ENCODE peak calls at places on chromosomes 13 and 19, in ten cellular contexts. One of them, this sample, is unnamed.

GRCh38 chr13:27362064-27362751 is 62.2 kb upstream of the GTF3A start:
- DNase-seq in T-helper 17 cell: peak
- DNase-seq in NCI-H510A treated with DMSO at 0.1 percent for 48 hours: peak
- DNase-seq in fibroblast of pulmonary artery: peak
- DNase-seq in NCI-H774: peak
- DNase-seq in EH: peak
- DNase-seq in activated naive CD4-positive, alpha-beta T cell treated with anti-CD3 and anti-CD28 coated beads for 36 hours: peak
- DNase-seq in GM03348: peak
- DNase-seq in tibial nerve: peak
- DNase-seq in small intestine: peak
- DNase-seq in this sample: peak

GRCh38 chr13:39783051-39783450 is 127.6 kb downstream of the COG6 start:
- DNase-seq in activated naive CD4-positive, alpha-beta T cell treated with anti-CD3 and anti-CD28 coated beads for 36 hours: no peak
- DNase-seq in NCI-H510A treated with DMSO at 0.1 percent for 48 hours: no peak
- DNase-seq in EH: no peak
- DNase-seq in tibial nerve: no peak
- DNase-seq in T-helper 17 cell: no peak
- DNase-seq in small intestine: no peak
- DNase-seq in NCI-H774: no peak
- DNase-seq in fibroblast of pulmonary artery: peak
- DNase-seq in GM03348: no peak
- DNase-seq in this sample: no peak

GRCh38 chr19:6576869-6577281 is 14.1 kb downstream of the CD70 start:
- DNase-seq in tibial nerve: no peak
- DNase-seq in activated naive CD4-positive, alpha-beta T cell treated with anti-CD3 and anti-CD28 coated beads for 36 hours: no peak
- DNase-seq in NCI-H510A treated with DMSO at 0.1 percent for 48 hours: no peak
- DNase-seq in NCI-H774: no peak
- DNase-seq in EH: no peak
- DNase-seq in GM03348: no peak
- DNase-seq in T-helper 17 cell: no peak
- DNase-seq in fibroblast of pulmonary artery: no peak
- DNase-seq in small intestine: no peak
- DNase-seq in this sample: peak

GRCh38 chr19:3683866-3684816 is 16.1 kb downstream of the PIP5K1C start:
- DNase-seq in tibial nerve: no peak
- DNase-seq in T-helper 17 cell: no peak
- DNase-seq in EH: peak
- DNase-seq in GM03348: no peak
- DNase-seq in fibroblast of pulmonary artery: peak
- DNase-seq in NCI-H510A treated with DMSO at 0.1 percent for 48 hours: no peak
- DNase-seq in activated naive CD4-positive, alpha-beta T cell treated with anti-CD3 and anti-CD28 coated beads for 36 hours: no peak
- DNase-seq in NCI-H774: no peak
- DNase-seq in small intestine: no peak
- DNase-seq in this sample: no peak

GRCh38 chr13:33771296-33771695 is 46.7 kb upstream of the RFC3 start:
- DNase-seq in tibial nerve: no peak
- DNase-seq in activated naive CD4-positive, alpha-beta T cell treated with anti-CD3 and anti-CD28 coated beads for 36 hours: no peak
- DNase-seq in small intestine: no peak
- DNase-seq in NCI-H774: no peak
- DNase-seq in EH: no peak
- DNase-seq in NCI-H510A treated with DMSO at 0.1 percent for 48 hours: no peak
- DNase-seq in fibroblast of pulmonary artery: no peak
- DNase-seq in GM03348: no peak
- DNase-seq in T-helper 17 cell: no peak
- DNase-seq in this sample: no peak

GRCh38 chr19:45154064-45154827 is 6.5 kb downstream of the NKPD1 start:
- DNase-seq in tibial nerve: no peak
- DNase-seq in small intestine: peak
- DNase-seq in T-helper 17 cell: no peak
- DNase-seq in NCI-H774: no peak
- DNase-seq in fibroblast of pulmonary artery: peak
- DNase-seq in activated naive CD4-positive, alpha-beta T cell treated with anti-CD3 and anti-CD28 coated beads for 36 hours: no peak
- DNase-seq in GM03348: peak
- DNase-seq in NCI-H510A treated with DMSO at 0.1 percent for 48 hours: no peak
- DNase-seq in EH: peak
- DNase-seq in this sample: no peak

GRCh38 chr13:64206430-64207225 is 2791.0 kb upstream of the PCDH20 start:
- DNase-seq in fibroblast of pulmonary artery: no peak
- DNase-seq in tibial nerve: no peak
- DNase-seq in activated naive CD4-positive, alpha-beta T cell treated with anti-CD3 and anti-CD28 coated beads for 36 hours: no peak
- DNase-seq in GM03348: no peak
- DNase-seq in T-helper 17 cell: no peak
- DNase-seq in small intestine: no peak
- DNase-seq in NCI-H510A treated with DMSO at 0.1 percent for 48 hours: no peak
- DNase-seq in NCI-H774: no peak
- DNase-seq in EH: no peak
- DNase-seq in this sample: no peak

GRCh38 chr19:17681505-17682125 is 6.5 kb downstream of the UNC13A start:
- DNase-seq in tibial nerve: no peak
- DNase-seq in activated naive CD4-positive, alpha-beta T cell treated with anti-CD3 and anti-CD28 coated beads for 36 hours: peak
- DNase-seq in T-helper 17 cell: no peak
- DNase-seq in fibroblast of pulmonary artery: peak
- DNase-seq in EH: peak
- DNase-seq in GM03348: peak
- DNase-seq in small intestine: no peak
- DNase-seq in NCI-H510A treated with DMSO at 0.1 percent for 48 hours: no peak
- DNase-seq in NCI-H774: no peak
- DNase-seq in this sample: peak

GRCh38 chr19:31351212-31352193 is 2.3 kb upstream of the TSHZ3 start:
- DNase-seq in small intestine: peak
- DNase-seq in T-helper 17 cell: no peak
- DNase-seq in NCI-H510A treated with DMSO at 0.1 percent for 48 hours: no peak
- DNase-seq in fibroblast of pulmonary artery: peak
- DNase-seq in NCI-H774: no peak
- DNase-seq in GM03348: peak
- DNase-seq in tibial nerve: no peak
- DNase-seq in activated naive CD4-positive, alpha-beta T cell treated with anti-CD3 and anti-CD28 coated beads for 36 hours: no peak
- DNase-seq in EH: peak
- DNase-seq in this sample: no peak